ENCODE peak calls at places on chromosomes 5 and 9, in eight cellular contexts. L, M, P, I, Q, D, G and U are unnamed samples.

GRCh38 chr5:37836173-37837100 is 3.4 kb downstream of the GDNF start:
- DNase-seq in L (peak; percentile 63), M (peak; percentile 58), P (no peak), I (no peak), Q (no peak), D (no peak), G (no peak), U (no peak)

GRCh38 chr5:168978015-168978414 is 322.9 kb downstream of the SLIT3 start:
- DNase-seq in L (peak; percentile 11), M (peak; percentile 9), P (no peak), I (no peak), Q (no peak), D (no peak), G (no peak), U (no peak)

GRCh38 chr9:98438701-98439100 is 183.3 kb upstream of the TBC1D2 start:
- DNase-seq in L (no peak), M (no peak), P (no peak), I (no peak), Q (no peak), D (no peak), G (no peak), U (no peak)

GRCh38 chr9:99873943-99874584 is 32.4 kb upstream of the STX17 start:
- DNase-seq in L (peak; percentile 24), M (no peak), P (no peak), I (no peak), Q (no peak), D (no peak), G (no peak), U (no peak)

GRCh38 chr5:82295144-82295543 is 17.0 kb upstream of the RPS23 start:
- DNase-seq in L (peak; percentile 39), M (no peak), P (no peak), I (no peak), Q (no peak), D (no peak), G (no peak), U (no peak)

GRCh38 chr5:67181648-67182218 is 14.9 kb downstream of the CD180 start:
- DNase-seq in L (no peak), M (no peak), P (no peak), I (no peak), Q (no peak), D (no peak), G (no peak), U (no peak)

GRCh38 chr5:43702815-43703214 is 99.8 kb downstream of the NNT start:
- DNase-seq in L (no peak), M (peak; percentile 8), P (no peak), I (no peak), Q (no peak), D (no peak), G (peak; percentile 15), U (no peak)

GRCh38 chr9:114371986-114372917 is 15.5 kb downstream of the AKNA start:
- DNase-seq in L (peak; percentile 78), M (peak; percentile 84), P (no peak), I (no peak), Q (peak; percentile 72), D (no peak), G (no peak), U (peak; percentile 82)

GRCh38 chr9:124527781-124528180 is 20.6 kb upstream of the NR5A1 start:
- DNase-seq in L (peak; percentile 60), M (peak; percentile 60), P (no peak), I (no peak), Q (no peak), D (no peak), G (peak; percentile 16), U (no peak)

GRCh38 chr5:64000096-64000495 is 37.9 kb upstream of the HTR1A start:
- DNase-seq in L (no peak), M (no peak), P (no peak), I (no peak), Q (no peak), D (no peak), G (no peak), U (no peak)

GRCh38 chr5:102879741-102880140 is 124.6 kb downstream of the PAM start:
- DNase-seq in L (no peak), M (no peak), P (no peak), I (no peak), Q (no peak), D (no peak), G (no peak), U (no peak)

GRCh38 chr5:126000533-126000932 is 422.7 kb upstream of the GRAMD2B start:
- DNase-seq in L (no peak), M (no peak), P (no peak), I (peak; percentile 1), Q (no peak), D (no peak), G (no peak), U (no peak)

GRCh38 chr9:126504086-126504976 is 109.4 kb upstream of the LMX1B start:
- DNase-seq in L (no peak), M (no peak), P (no peak), I (no peak), Q (no peak), D (no peak), G (no peak), U (no peak)

GRCh38 chr5:14821721-14822120 is 49.9 kb downstream of the ANKH start:
- DNase-seq in L (peak; percentile 13), M (no peak), P (no peak), I (no peak), Q (no peak), D (no peak), G (no peak), U (no peak)

GRCh38 chr5:173532689-173533250 is 83.7 kb downstream of the BOD1 start:
- DNase-seq in L (no peak), M (no peak), P (no peak), I (no peak), Q (no peak), D (no peak), G (no peak), U (no peak)

GRCh38 chr5:54361683-54362411 is 51.5 kb upstream of the ARL15 start:
- DNase-seq in L (no peak), M (no peak), P (peak; percentile 50), I (no peak), Q (no peak), D (no peak), G (no peak), U (no peak)

GRCh38 chr5:102781786-102782185 is 26.7 kb downstream of the PAM start:
- DNase-seq in L (no peak), M (no peak), P (no peak), I (no peak), Q (no peak), D (no peak), G (no peak), U (no peak)

GRCh38 chr5:103014983-103015382 is 105.0 kb downstream of the GIN1 start:
- DNase-seq in L (no peak), M (peak; percentile 24), P (no peak), I (no peak), Q (no peak), D (no peak), G (no peak), U (no peak)

GRCh38 chr9:136138566-136138965 is 19.9 kb upstream of the TMEM250 start:
- DNase-seq in L (peak; percentile 61), M (peak; percentile 25), P (no peak), I (no peak), Q (peak; percentile 53), D (no peak), G (no peak), U (peak; percentile 61)

GRCh38 chr5:174056064-174056842 is 10.7 kb downstream of the NSG2 start:
- DNase-seq in L (no peak), M (no peak), P (no peak), I (peak; percentile 41), Q (no peak), D (no peak), G (no peak), U (no peak)

GRCh38 chr5:159768243-159768642 is 148.0 kb upstream of the ADRA1B start:
- DNase-seq in L (no peak), M (peak; percentile 57), P (no peak), I (no peak), Q (no peak), D (no peak), G (no peak), U (no peak)

GRCh38 chr5:32627219-32627880 is 42.0 kb downstream of the SUB1 start:
- DNase-seq in L (no peak), M (no peak), P (no peak), I (no peak), Q (no peak), D (no peak), G (no peak), U (no peak)

GRCh38 chr9:138045541-138046490 is 168.2 kb downstream of the CACNA1B start:
- DNase-seq in L (no peak), M (no peak), P (no peak), I (no peak), Q (no peak), D (no peak), G (no peak), U (no peak)

GRCh38 chr5:77208507-77209163 is 1.8 kb upstream of the PDE8B start:
- DNase-seq in L (no peak), M (no peak), P (no peak), I (no peak), Q (no peak), D (no peak), G (no peak), U (no peak)

GRCh38 chr9:108162664-108163063 is 673.1 kb upstream of the KLF4 start:
- DNase-seq in L (peak; percentile 70), M (peak; percentile 78), P (no peak), I (no peak), Q (no peak), D (no peak), G (peak; percentile 91), U (no peak)

GRCh38 chr5:154842689-154843530 is 7.5 kb downstream of the FAXDC2 start:
- DNase-seq in L (no peak), M (no peak), P (no peak), I (no peak), Q (no peak), D (no peak), G (no peak), U (no peak)

GRCh38 chr9:135210676-135211523 is 123.4 kb downstream of the OLFM1 start:
- DNase-seq in L (no peak), M (no peak), P (no peak), I (no peak), Q (no peak), D (no peak), G (no peak), U (peak; percentile 18)

GRCh38 chr9:109244179-109245132 is 76.4 kb downstream of the EPB41L4B start:
- DNase-seq in L (peak; percentile 72), M (peak; percentile 69), P (peak; percentile 58), I (peak; percentile 73), Q (peak; percentile 67), D (peak; percentile 51), G (no peak), U (peak; percentile 87)

GRCh38 chr9:38687389-38687842 is 32.5 kb downstream of the FAM240B start:
- DNase-seq in L (no peak), M (no peak), P (no peak), I (no peak), Q (peak; percentile 58), D (peak; percentile 8), G (no peak), U (no peak)

GRCh38 chr9:116661037-116661954 is 25.8 kb upstream of the TRIM32 start:
- DNase-seq in L (peak; percentile 82), M (peak; percentile 72), P (no peak), I (peak; percentile 29), Q (no peak), D (no peak), G (peak; percentile 74), U (no peak)

GRCh38 chr9:27712826-27713225 is 139.5 kb upstream of the C9orf72 start:
- DNase-seq in L (no peak), M (no peak), P (no peak), I (no peak), Q (no peak), D (no peak), G (no peak), U (no peak)

GRCh38 chr9:132241840-132242620 is 80.2 kb downstream of the NTNG2 start:
- DNase-seq in L (peak; percentile 33), M (no peak), P (peak; percentile 58), I (peak; percentile 75), Q (peak; percentile 65), D (peak; percentile 36), G (no peak), U (peak; percentile 75)

GRCh38 chr9:7105095-7105494 is 347.3 kb downstream of the KDM4C start:
- DNase-seq in L (no peak), M (no peak), P (no peak), I (no peak), Q (no peak), D (no peak), G (no peak), U (no peak)

GRCh38 chr5:9168791-9169611 is 376.9 kb downstream of the SEMA5A start:
- DNase-seq in L (peak; percentile 24), M (no peak), P (no peak), I (no peak), Q (no peak), D (no peak), G (peak; percentile 76), U (no peak)